ENCODE peak calls at places on chromosomes 6 and 20, in ten cellular contexts. N, J, M, F, I, K, Z, U, T and C are unnamed samples.

GRCh38 chr6:52231411-52232127 is 12.7 kb downstream of the IL17F start:
- DNase-seq in F (no peak), Z (no peak), K (no peak), I (no peak), U (no peak), N (no peak), M (no peak), T (no peak), J (no peak), C (no peak)

GRCh38 chr6:61886608-61887259 is 399.3 kb downstream of the KHDRBS2 start:
- DNase-seq in N (peak; percentile 26), J (no peak), M (no peak), T (no peak), I (peak; percentile 5), F (no peak), Z (no peak), K (no peak), U (no peak), C (peak; percentile 17)

GRCh38 chr6:88380083-88380482 is 213.9 kb upstream of the CNR1 start:
- DNase-seq in I (peak; percentile 91), T (peak; percentile 4), N (no peak), J (peak; percentile 78), F (peak; percentile 85), U (no peak), Z (no peak), M (no peak), K (no peak), C (no peak)

GRCh38 chr6:54846857-54847721 is 518 bp downstream of the FAM83B start:
- DNase-seq in K (peak; percentile 14), U (no peak), M (no peak), N (peak; percentile 63), Z (no peak), J (no peak), T (no peak), F (no peak), I (no peak), C (no peak)

GRCh38 chr20:43755390-43755789 is 28.6 kb upstream of the GTSF1L start:
- DNase-seq in Z (no peak), U (no peak), K (no peak), J (peak; percentile 25), T (peak; percentile 50), N (no peak), F (no peak), I (no peak), M (no peak), C (no peak)

GRCh38 chr6:42118162-42119001 is 24.0 kb downstream of the C6orf132 start:
- DNase-seq in Z (no peak), T (no peak), J (peak; percentile 64), K (no peak), U (no peak), F (no peak), M (no peak), I (peak; percentile 86), N (peak; percentile 94), C (peak; percentile 83)

GRCh38 chr6:151160869-151161268 is 78.9 kb upstream of the AKAP12 start:
- DNase-seq in M (no peak), F (no peak), T (no peak), Z (no peak), N (peak; percentile 58), J (no peak), I (peak; percentile 90), U (no peak), K (no peak), C (peak; percentile 57)

GRCh38 chr6:127581576-127581975 is 4.6 kb downstream of the C6orf58 start:
- DNase-seq in K (no peak), J (no peak), M (no peak), N (no peak), I (no peak), T (no peak), F (no peak), Z (no peak), U (no peak), C (no peak)

GRCh38 chr6:85865665-85866372 is 223.1 kb upstream of the SYNCRIP start:
- DNase-seq in U (no peak), N (peak; percentile 88), M (no peak), K (no peak), Z (no peak), F (no peak), J (peak; percentile 68), T (peak; percentile 23), I (peak; percentile 93), C (peak; percentile 74)

GRCh38 chr6:41413250-41413649 is 77.8 kb downstream of the NCR2 start:
- DNase-seq in U (no peak), M (no peak), J (no peak), Z (no peak), N (no peak), T (no peak), F (no peak), I (no peak), K (no peak), C (no peak)

GRCh38 chr6:83092756-83093399 is 25.4 kb downstream of the DOP1A start:
- DNase-seq in M (no peak), F (no peak), U (no peak), Z (no peak), J (no peak), I (no peak), K (no peak), T (no peak), N (no peak), C (no peak)

GRCh38 chr20:11849976-11850670 is 67.6 kb upstream of the BTBD3 start:
- DNase-seq in T (peak; percentile 17), U (no peak), M (no peak), F (no peak), I (peak; percentile 48), N (no peak), Z (no peak), J (peak; percentile 85), K (no peak), C (no peak)

GRCh38 chr6:112933947-112934346 is 586.8 kb downstream of the RFPL4B start:
- DNase-seq in M (no peak), I (no peak), Z (no peak), T (no peak), U (no peak), F (no peak), K (no peak), J (no peak), N (no peak), C (no peak)

GRCh38 chr20:5859611-5860010 is 90.7 kb downstream of the TRMT6 start:
- DNase-seq in Z (no peak), N (no peak), M (no peak), J (peak; percentile 16), K (no peak), U (no peak), F (no peak), I (no peak), T (peak; percentile 79), C (no peak)

GRCh38 chr20:17479041-17479657 is 52.0 kb downstream of the BFSP1 start:
- DNase-seq in T (no peak), U (no peak), K (no peak), Z (no peak), N (no peak), M (no peak), I (no peak), F (no peak), J (no peak), C (no peak)

GRCh38 chr6:30002871-30003270 is 58.2 kb upstream of the POLR1H start:
- DNase-seq in F (no peak), U (no peak), I (no peak), M (no peak), J (peak; percentile 13), N (no peak), K (no peak), T (peak; percentile 17), Z (no peak), C (no peak)

GRCh38 chr6:3517350-3517749 is 60.5 kb upstream of the SLC22A23 start:
- DNase-seq in I (peak; percentile 85), T (peak; percentile 93), Z (no peak), M (no peak), F (no peak), J (peak; percentile 41), N (no peak), U (no peak), K (no peak), C (no peak)

GRCh38 chr20:58325914-58326313 is 16.4 kb downstream of the RAB22A start:
- DNase-seq in N (no peak), K (no peak), Z (no peak), U (no peak), T (no peak), I (no peak), F (no peak), M (no peak), J (no peak), C (no peak)

GRCh38 chr20:3041818-3042504 is 1.5 kb upstream of the GNRH2 start:
- DNase-seq in J (no peak), M (no peak), F (no peak), I (no peak), K (no peak), N (no peak), T (no peak), U (no peak), Z (no peak), C (no peak)

GRCh38 chr20:47610247-47610944 is 108.7 kb downstream of the NCOA3 start:
- DNase-seq in M (peak; percentile 58), F (no peak), Z (no peak), K (no peak), J (peak; percentile 84), U (no peak), T (peak; percentile 47), N (peak; percentile 60), I (peak; percentile 88), C (no peak)

GRCh38 chr20:60242836-60243520 is 284.8 kb downstream of the CDH26 start:
- DNase-seq in I (peak; percentile 4), N (no peak), T (no peak), U (no peak), Z (no peak), M (no peak), J (peak; percentile 53), K (no peak), F (no peak), C (no peak)

GRCh38 chr6:39688494-39688893 is 36.7 kb downstream of the KIF6 start:
- DNase-seq in N (no peak), Z (no peak), F (no peak), K (no peak), U (no peak), I (peak; percentile 87), M (no peak), T (peak; percentile 83), J (no peak), C (no peak)

GRCh38 chr6:149093643-149094042 is 223.9 kb upstream of the TAB2 start:
- DNase-seq in T (peak; percentile 35), N (no peak), F (no peak), Z (no peak), U (no peak), M (no peak), J (peak; percentile 40), K (no peak), I (peak; percentile 21), C (no peak)

GRCh38 chr6:87341899-87342298 is 2.7 kb upstream of the C6orf163 start:
- DNase-seq in N (no peak), Z (no peak), K (no peak), J (no peak), U (no peak), I (peak; percentile 57), F (no peak), T (no peak), M (no peak), C (no peak)

GRCh38 chr6:125558907-125559306 is 190.5 kb upstream of the HEY2 start:
- DNase-seq in Z (no peak), J (no peak), I (peak; percentile 16), N (no peak), T (no peak), F (no peak), M (no peak), K (no peak), U (no peak), C (no peak)